ENCODE peak calls at places on chromosome 15, in four cellular contexts. Y, F, Z and L are unnamed samples.

GRCh38 chr15:66907826-66908502 is 157.4 kb upstream of the SMAD3 start:
- DNase-seq in F (no peak), Y (no peak), Z (no peak), L (no peak)

GRCh38 chr15:71003314-71003713 is 110.7 kb downstream of the LRRC49 start:
- DNase-seq in Z (no peak), Y (no peak), F (no peak), L (no peak)

GRCh38 chr15:26580943-26581342 is 191.9 kb downstream of the GABRB3 start:
- DNase-seq in Y (no peak), F (no peak), Z (no peak), L (no peak)

GRCh38 chr15:63013052-63013808 is 29.3 kb upstream of the TPM1 start:
- DNase-seq in F (no peak), Z (no peak), Y (no peak), L (no peak)

GRCh38 chr15:89333011-89333860 is 1.4 kb downstream of the POLG start:
- DNase-seq in F (no peak), Y (no peak), Z (no peak), L (no peak)

GRCh38 chr15:71448688-71449114 is 333.4 kb downstream of the THSD4 start:
- DNase-seq in F (no peak), Z (no peak), Y (no peak), L (no peak)

GRCh38 chr15:99909914-99910313 is 176.7 kb upstream of the LYSMD4 start:
- DNase-seq in Z (no peak), Y (no peak), F (no peak), L (no peak)

GRCh38 chr15:91192285-91193058 is 92.4 kb downstream of the SV2B start:
- DNase-seq in Y (no peak), F (no peak), Z (no peak), L (no peak)

GRCh38 chr15:31473384-31474058 is 146.9 kb downstream of the KLF13 start:
- DNase-seq in Y (no peak), Z (no peak), F (no peak), L (no peak)